ENCODE peak calls at places on chromosome 12, in ten cellular contexts. J is CD8-positive, alpha-beta T cell; U is SJCRH30; H is stomach; Y is H9; C is Panc1; N is OCI-LY7; A is adrenal gland; S is pancreas; E is tibial artery. P is an unnamed sample. For H3K9me3, the result is how much of the 10 kb centered on the place peaks cover.

GRCh38 chr12:2003676-2004112 is 563 bp downstream of the DCP1B start:
- DNase-seq in C (no peak), S (no peak), N (peak), Y (no peak), E (no peak), U (no peak), J (no peak), H (no peak), A (no peak), P (no peak)

GRCh38 chr12:111569363-111570089 is 29.6 kb downstream of the ATXN2 start:
- DNase-seq in N (no peak), E (no peak), J (no peak), A (no peak), Y (peak), C (no peak), U (no peak), H (no peak), S (no peak), P (no peak)

GRCh38 chr12:24795699-24796385 is 153.1 kb downstream of the BCAT1 start:
- DNase-seq in N (no peak), Y (no peak), J (no peak), U (no peak), C (no peak), E (no peak), A (no peak), H (no peak), S (no peak), P (no peak)

GRCh38 chr12:712172-712863 is 40.1 kb upstream of the WNK1 start:
- DNase-seq in A (no peak), Y (no peak), U (peak), S (no peak), H (no peak), J (no peak), N (no peak), C (no peak), E (no peak), P (no peak)

GRCh38 chr12:131599214-131600159 is 111.4 kb upstream of the SFSWAP start:
- DNase-seq in H (no peak), U (no peak), J (no peak), E (no peak), C (no peak), N (no peak), S (no peak), Y (no peak), A (no peak), P (no peak)

GRCh38 chr12:116323696-116324386 is 46.3 kb upstream of the MED13L start:
- DNase-seq in A (no peak), E (no peak), H (no peak), Y (no peak), J (no peak), S (no peak), U (no peak), N (no peak), C (no peak), P (no peak)

GRCh38 chr12:101117842-101118241 is 92.2 kb downstream of the SLC5A8 start:
- DNase-seq in A (no peak), E (no peak), N (no peak), Y (no peak), C (no peak), S (peak), U (no peak), J (no peak), H (no peak), P (no peak)

GRCh38 chr12:25775968-25776367 is 182.5 kb upstream of the RASSF8 start:
- DNase-seq in U (no peak), H (no peak), E (no peak), Y (no peak), S (no peak), A (peak), N (no peak), C (no peak), J (no peak), P (no peak)

GRCh38 chr12:56258068-56258819 is at the start of gene ANKRD52:
- DNase-seq in J (peak), U (peak), A (peak), S (peak), C (no peak), Y (peak), N (peak), E (peak), H (peak), P (peak)

DNA sequence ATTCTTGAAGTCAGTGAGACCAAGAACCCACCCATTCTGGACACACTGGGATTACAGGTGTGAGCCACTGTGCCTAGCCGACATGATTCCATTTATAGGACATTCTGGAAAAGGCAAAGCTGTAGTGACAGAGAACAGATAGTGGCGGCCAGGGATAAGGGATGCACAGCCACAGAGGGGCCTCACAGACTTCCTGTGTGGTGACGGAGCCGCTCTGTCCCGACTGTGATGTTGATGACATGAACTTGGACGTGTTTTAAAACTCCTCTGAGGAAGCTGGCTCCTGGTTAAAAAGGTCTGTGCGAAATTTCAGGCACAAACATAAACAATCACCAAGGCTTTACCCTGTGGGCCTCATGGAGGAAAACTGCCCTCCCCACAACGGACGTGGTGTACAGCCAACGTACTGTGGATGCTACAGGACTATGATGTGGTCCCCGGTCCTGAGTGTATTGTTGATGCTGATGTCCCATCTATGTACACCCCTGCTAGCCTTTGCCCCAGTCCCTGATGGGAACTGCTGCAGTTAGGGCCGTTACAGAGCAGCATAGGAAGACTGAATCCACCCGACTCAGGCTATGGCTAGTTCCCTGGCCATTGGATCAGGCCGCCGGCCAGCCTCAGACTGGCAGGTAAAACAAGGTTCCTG is 15.9 kb downstream of the ZNF605 start:
- DNase-seq in E (peak), A (peak), Y (no peak), H (no peak), C (no peak), U (no peak), N (no peak), J (no peak), S (no peak), P (no peak)
- H3K9me3 ChIP-seq in E (half or more), A (under half), Y (under half), H (half or more), C (under half), U (under half), N (under half), J (under half), S (under half), P (under half)

DNA sequence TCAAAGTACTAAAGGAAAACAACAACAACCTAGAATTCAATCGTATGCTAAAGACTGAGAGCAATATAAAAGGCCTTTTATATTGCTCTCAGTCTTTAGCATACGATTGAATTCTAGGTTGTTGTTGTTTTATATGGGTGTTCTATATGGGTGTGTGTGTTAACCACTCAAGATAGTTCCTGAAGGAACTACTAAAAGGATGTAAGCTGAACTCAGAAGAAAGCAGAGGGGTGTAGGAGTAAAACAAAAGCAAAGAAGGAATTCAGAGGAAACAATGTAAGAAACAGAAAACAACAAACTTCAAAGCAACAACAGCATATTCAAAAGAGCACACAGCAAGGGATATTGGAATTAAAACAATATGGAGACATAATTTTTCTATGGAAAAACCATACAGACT is 5.4 kb downstream of the ZNF891 start:
- DNase-seq in C (no peak), N (no peak), J (no peak), Y (no peak), H (no peak), S (no peak), E (no peak), A (no peak), U (no peak), P (no peak)
- H3K9me3 ChIP-seq in C (half or more), N (half or more), J (half or more), Y (half or more), H (half or more), S (under half), E (half or more), A (under half), U (under half), P (half or more)

GRCh38 chr12:126950266-126950665 is 1316.7 kb upstream of the TMEM132C start:
- DNase-seq in U (peak), H (no peak), A (no peak), N (peak), J (no peak), S (no peak), E (no peak), C (no peak), Y (no peak), P (no peak)
- H3K9me3 ChIP-seq in U (under half), H (under half), A (under half), N (under half), J (under half), S (under half), E (under half), C (under half), Y (under half), P (under half)

DNA sequence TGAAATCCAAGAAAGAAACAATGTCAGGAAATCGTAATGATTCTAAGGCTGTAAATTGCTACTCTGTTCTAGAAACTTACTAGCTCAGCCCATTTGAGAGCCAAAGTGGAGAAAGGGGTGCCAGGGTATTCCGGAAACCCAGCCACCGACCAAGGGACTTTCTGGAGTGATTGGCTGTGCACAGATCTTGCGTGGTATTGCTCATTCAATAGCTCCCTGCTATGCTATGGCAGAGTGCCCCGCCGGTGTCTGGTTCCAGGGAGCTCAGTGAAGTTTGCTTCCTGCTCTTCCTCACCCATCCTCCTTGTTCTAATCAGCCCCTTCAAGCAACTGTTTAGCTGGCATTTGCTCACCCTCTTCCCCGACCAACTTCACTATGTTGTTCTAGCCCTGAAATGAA is 220.0 kb downstream of the TMEM132C start:
- DNase-seq in J (no peak), C (no peak), Y (no peak), U (no peak), A (no peak), S (no peak), N (no peak), H (no peak), E (no peak), P (no peak)
- H3K9me3 ChIP-seq in J (under half), C (under half), Y (under half), U (under half), A (under half), S (under half), N (under half), H (under half), E (under half), P (under half)

DNA sequence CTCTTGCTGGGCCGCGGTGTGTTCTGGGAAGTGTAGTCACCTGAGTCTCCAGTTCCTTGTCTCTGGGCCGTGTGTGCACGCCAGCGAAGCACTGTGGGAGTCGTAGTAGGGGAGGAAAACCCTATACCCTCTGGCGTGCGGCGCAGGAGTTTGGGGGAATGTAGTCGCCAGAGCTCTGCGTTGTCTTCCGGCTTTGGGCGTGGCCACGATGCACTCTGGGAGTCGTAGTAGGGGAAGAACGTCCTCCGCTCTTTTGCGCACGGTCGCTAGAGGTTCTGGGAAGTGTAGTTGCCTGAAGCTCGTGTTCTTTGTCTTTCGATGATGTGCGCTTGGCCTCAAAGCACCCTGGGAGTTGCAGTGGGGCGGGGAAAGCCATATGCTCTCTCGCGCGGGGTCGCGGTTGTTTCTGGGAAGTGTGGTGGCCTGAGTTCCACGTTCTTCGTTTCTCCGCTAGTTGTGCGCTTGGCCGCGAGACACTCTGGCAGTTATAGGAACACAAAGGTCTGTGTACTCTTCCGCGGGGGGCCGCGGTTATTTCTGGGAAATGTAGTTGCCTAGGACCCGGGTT is 588 bp upstream of the ZNF140 start:
- DNase-seq in S (peak), Y (peak), H (peak), C (peak), A (peak), N (peak), J (peak), U (peak), E (peak), P (peak)
- H3K9me3 ChIP-seq in S (under half), Y (under half), H (half or more), C (half or more), A (under half), N (half or more), J (half or more), U (under half), E (half or more), P (under half)

GRCh38 chr12:34348064-34348463 is 325.8 kb downstream of the ALG10 start:
- DNase-seq in U (no peak), J (no peak), C (no peak), N (no peak), A (no peak), H (no peak), S (no peak), E (no peak), Y (no peak), P (no peak)
- H3K9me3 ChIP-seq in U (under half), J (under half), C (under half), N (under half), A (under half), H (half or more), S (under half), E (under half), Y (under half), P (under half)

DNA sequence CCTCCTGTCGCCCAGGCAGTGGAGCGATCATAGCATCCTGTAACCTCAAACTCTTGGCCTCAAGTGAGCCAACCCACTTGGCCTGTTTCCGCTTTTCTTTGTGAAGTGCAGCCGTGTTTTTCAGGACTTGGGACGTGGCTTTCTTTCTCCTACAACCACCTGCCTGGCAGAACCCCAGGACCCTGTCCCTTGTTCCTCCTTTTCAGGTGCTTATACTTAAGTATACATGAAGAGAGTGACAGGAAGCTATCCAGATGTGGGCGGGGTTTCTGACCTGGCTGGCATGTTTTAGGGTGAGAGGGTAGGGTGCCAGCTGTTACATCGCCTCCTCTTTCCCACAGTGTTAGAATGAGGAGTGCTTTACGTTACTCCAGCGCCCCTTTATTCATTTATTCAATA is 684 bp downstream of the ZNF140 start:
- DNase-seq in S (peak), H (no peak), C (no peak), Y (no peak), N (peak), A (peak), U (no peak), J (no peak), E (no peak), P (no peak)
- H3K9me3 ChIP-seq in S (under half), H (half or more), C (half or more), Y (under half), N (half or more), A (under half), U (under half), J (half or more), E (half or more), P (under half)

P was measured in T-helper 17 cell.